ENCODE peak calls at places on chromosomes 2 and 18, in nine cellular contexts. R is right atrium auricular region, A is cardiac muscle cell, Y is tibial nerve, E is body of pancreas, D is tibial artery, V is fibroblast of lung, M is IMR-90, K is ovary. Z is an unnamed sample.

GRCh38 chr18:10351221-10351795 is 103.1 kb upstream of the APCDD1 start:
- DNase-seq in A (no peak), Y (no peak), V (no peak), D (no peak), K (no peak), R (no peak), M (peak; percentile 47), E (no peak), Z (no peak)

GRCh38 chr2:113797237-113797636 is 40.8 kb upstream of the SLC35F5 start:
- DNase-seq in K (no peak), D (no peak), Y (no peak), M (no peak), V (no peak), R (no peak), A (no peak), E (no peak), Z (no peak)

GRCh38 chr2:219497495-219498279 is 1.0 kb upstream of the GMPPA start:
- DNase-seq in A (peak; percentile 91), R (peak; percentile 90), K (peak; percentile 89), M (peak; percentile 74), D (peak; percentile 98), E (peak; percentile 94), V (peak; percentile 80), Y (peak; percentile 85), Z (no peak)

GRCh38 chr2:58182527-58182926 is 58.6 kb downstream of the FANCL start:
- DNase-seq in K (no peak), Y (no peak), M (peak; percentile 47), E (no peak), D (no peak), R (no peak), A (peak; percentile 6), V (peak; percentile 20), Z (no peak)

GRCh38 chr18:12904012-12904516 is 20.0 kb upstream of the PTPN2 start:
- DNase-seq in D (no peak), M (no peak), Y (no peak), V (peak; percentile 50), A (peak; percentile 54), E (no peak), R (no peak), K (peak; percentile 36), Z (peak; percentile 5)

GRCh38 chr2:109369671-109370191 is 240.7 kb downstream of the SH3RF3 start:
- DNase-seq in R (peak; percentile 52), K (peak; percentile 4), Y (no peak), E (no peak), M (no peak), A (no peak), V (no peak), D (no peak), Z (peak; percentile 17)

GRCh38 chr18:50895350-50896045 is 16.6 kb downstream of the ME2 start:
- DNase-seq in Y (no peak), D (no peak), A (no peak), E (no peak), K (no peak), V (no peak), R (no peak), M (no peak), Z (no peak)

GRCh38 chr2:131054488-131054887 is 38.8 kb downstream of the FAM168B start:
- DNase-seq in Y (no peak), M (no peak), R (no peak), E (no peak), K (no peak), A (no peak), D (no peak), V (no peak), Z (no peak)

GRCh38 chr2:52340185-52340584 is 1308.3 kb upstream of the NRXN1 start:
- DNase-seq in D (no peak), M (peak; percentile 41), Y (no peak), K (no peak), E (no peak), A (no peak), V (peak; percentile 13), R (no peak), Z (no peak)

GRCh38 chr2:105675841-105676240 is 68.9 kb upstream of the NCK2 start:
- DNase-seq in M (no peak), R (no peak), V (no peak), A (peak; percentile 19), D (no peak), E (no peak), Y (no peak), K (no peak), Z (no peak)

DNA sequence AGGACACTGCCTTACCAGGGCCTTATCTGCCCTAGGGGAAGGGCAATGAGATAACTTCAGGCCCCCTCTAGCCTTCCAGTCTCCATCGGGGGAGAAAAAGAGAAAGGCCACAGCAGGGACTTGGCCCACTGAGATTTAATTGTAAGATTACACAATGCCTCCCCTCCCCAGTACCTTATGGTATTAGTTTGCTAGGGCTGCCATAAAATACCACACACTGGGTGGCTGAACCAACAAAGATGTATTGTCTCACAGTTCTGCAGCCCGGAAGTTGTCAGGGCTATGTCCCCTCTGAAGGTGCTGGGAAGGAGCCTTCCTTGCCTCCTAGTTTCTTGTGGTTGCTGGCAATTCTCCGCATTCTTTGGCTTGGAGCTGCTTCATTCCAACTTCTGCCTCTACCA is 34.8 kb upstream of the SPATA3 start:
- DNase-seq in A (peak; percentile 94), D (no peak), V (no peak), E (no peak), Y (no peak), R (no peak), M (no peak), K (no peak), Z (no peak)
- H3K27ac ChIP-seq in A (no peak overlapping the region), D (no peak overlapping the region), V (no peak overlapping the region), E (no peak overlapping the region), Y (no peak overlapping the region), R (no peak overlapping the region), M (no peak overlapping the region), K (no peak overlapping the region), Z (no peak overlapping the region)

GRCh38 chr2:207422307-207422960 is 107.3 kb upstream of the CREB1 start:
- DNase-seq in A (no peak), D (no peak), E (no peak), K (no peak), V (no peak), M (no peak), R (no peak), Y (no peak), Z (no peak)

GRCh38 chr2:207428573-207428972 is 101.2 kb upstream of the CREB1 start:
- DNase-seq in D (no peak), R (no peak), V (no peak), M (no peak), K (no peak), Y (no peak), E (no peak), A (no peak), Z (no peak)

GRCh38 chr2:207419331-207419730 is 110.4 kb upstream of the CREB1 start:
- DNase-seq in A (no peak), K (no peak), M (no peak), D (no peak), E (no peak), V (no peak), R (no peak), Y (no peak), Z (no peak)

GRCh38 chr2:207421661-207422060 is 108.1 kb upstream of the CREB1 start:
- DNase-seq in M (no peak), V (no peak), Y (no peak), K (no peak), R (no peak), A (no peak), D (no peak), E (no peak), Z (no peak)

DNA sequence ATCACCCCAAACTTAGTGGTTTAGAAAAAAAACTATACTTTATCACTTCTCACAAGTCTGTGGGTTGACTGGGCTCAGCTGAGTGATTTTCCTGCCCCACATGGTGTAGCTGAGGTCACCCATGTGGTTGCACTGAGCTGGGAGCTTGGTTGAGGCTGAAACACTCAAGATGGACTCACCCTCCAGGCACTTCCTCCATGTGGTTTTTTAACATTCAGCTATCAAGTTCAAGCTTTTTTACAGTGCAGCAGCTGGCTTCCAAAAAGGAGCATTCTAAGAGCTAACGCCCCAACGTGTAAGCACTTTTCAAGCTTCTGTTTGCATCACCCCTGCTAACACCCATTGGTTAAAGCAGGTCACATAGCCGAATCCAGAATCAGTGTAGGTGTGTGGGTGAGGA is 105.9 kb upstream of the CREB1 start:
- DNase-seq in M (peak; percentile 98), Y (no peak), R (no peak), K (no peak), V (peak; percentile 87), D (no peak), E (no peak), A (peak; percentile 93), Z (no peak)
- H3K27ac ChIP-seq in M (no peak overlapping the region), Y (no peak overlapping the region), R (no peak overlapping the region), K (no peak overlapping the region), V (no peak overlapping the region), D (no peak overlapping the region), E (no peak overlapping the region), A (no peak overlapping the region), Z (no peak overlapping the region)

GRCh38 chr2:218011641-218012040 is 8.8 kb upstream of the TNS1 start:
- DNase-seq in Y (no peak), V (no peak), R (no peak), E (no peak), K (no peak), M (no peak), D (no peak), A (no peak), Z (no peak)
- H3K27ac ChIP-seq in Y (no peak overlapping the region), V (no peak overlapping the region), R (no peak overlapping the region), E (no peak overlapping the region), K (no peak overlapping the region), M (no peak overlapping the region), D (no peak overlapping the region), A (no peak overlapping the region), Z (no peak overlapping the region)

DNA sequence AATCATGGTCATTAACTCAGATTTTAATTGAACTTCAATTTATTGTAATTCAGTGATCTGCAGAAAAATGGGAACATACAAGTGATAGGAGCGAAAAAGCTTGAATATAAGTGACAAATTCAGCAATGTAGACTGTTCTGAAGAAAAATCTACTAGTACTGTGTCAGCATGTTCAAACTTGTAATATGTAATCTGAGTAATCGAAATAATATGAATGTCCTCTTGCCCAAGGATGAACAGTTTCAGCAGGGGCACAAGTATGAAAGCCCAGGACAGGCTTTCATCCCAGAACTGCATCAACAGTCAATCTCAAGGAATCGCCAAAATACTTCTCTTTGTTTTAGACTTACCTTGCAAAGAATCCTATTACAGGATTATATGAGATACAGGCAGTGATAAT is 1110.5 kb downstream of the LRP1B start:
- DNase-seq in Y (no peak), K (no peak), D (no peak), E (no peak), V (peak; percentile 20), R (no peak), M (no peak), A (no peak), Z (no peak)
- H3K27ac ChIP-seq in Y (no peak overlapping the region), K (no peak overlapping the region), D (no peak overlapping the region), E (no peak overlapping the region), V (peak overlapping the region; percentile 88), R (no peak overlapping the region), M (no peak overlapping the region), A (no peak overlapping the region), Z (no peak overlapping the region)

GRCh38 chr2:120133572-120134244 is 89.5 kb downstream of the TMEM185B start:
- DNase-seq in K (no peak), E (no peak), R (no peak), V (no peak), Y (no peak), D (no peak), M (no peak), A (peak; percentile 30), Z (no peak)
- H3K27ac ChIP-seq in K (no peak overlapping the region), E (no peak overlapping the region), R (no peak overlapping the region), V (no peak overlapping the region), Y (no peak overlapping the region), D (no peak overlapping the region), M (peak overlapping the region; percentile 43), A (no peak overlapping the region), Z (no peak overlapping the region)